ENCODE peak calls at places on chromosomes 16 and 17, in eight cellular contexts. One of them, this sample, is unnamed.

GRCh38 chr16:29993191-29993902 is 2.1 kb downstream of the HIRIP3 start:
- DNase-seq in mammary epithelial cell: no peak
- DNase-seq in HL-60: no peak
- DNase-seq in WTC11: no peak
- DNase-seq in uterus: no peak
- DNase-seq in AG04449: no peak
- DNase-seq in ascending aorta: no peak
- DNase-seq in BJ: no peak
- DNase-seq in this sample: no peak

GRCh38 chr17:4573682-4574081 is 10.6 kb upstream of the SMTNL2 start:
- DNase-seq in WTC11: no peak
- DNase-seq in BJ: no peak
- DNase-seq in uterus: no peak
- DNase-seq in mammary epithelial cell: peak; percentile 67
- DNase-seq in HL-60: no peak
- DNase-seq in AG04449: no peak
- DNase-seq in ascending aorta: no peak
- DNase-seq in this sample: no peak

GRCh38 chr16:68399456-68399855 is 48.9 kb downstream of the SMPD3 start:
- DNase-seq in WTC11: no peak
- DNase-seq in HL-60: no peak
- DNase-seq in ascending aorta: no peak
- DNase-seq in uterus: no peak
- DNase-seq in mammary epithelial cell: no peak
- DNase-seq in BJ: no peak
- DNase-seq in AG04449: no peak
- DNase-seq in this sample: no peak

GRCh38 chr17:199195-199604 is 17.8 kb upstream of the DOC2B start:
- DNase-seq in AG04449: peak; percentile 2
- DNase-seq in HL-60: no peak
- DNase-seq in WTC11: no peak
- DNase-seq in BJ: no peak
- DNase-seq in ascending aorta: no peak
- DNase-seq in uterus: no peak
- DNase-seq in mammary epithelial cell: no peak
- DNase-seq in this sample: no peak

GRCh38 chr16:69561901-69562300 is 3.9 kb upstream of the NFAT5 start:
- DNase-seq in AG04449: no peak
- DNase-seq in uterus: no peak
- DNase-seq in BJ: no peak
- DNase-seq in WTC11: no peak
- DNase-seq in HL-60: no peak
- DNase-seq in ascending aorta: no peak
- DNase-seq in mammary epithelial cell: no peak
- DNase-seq in this sample: no peak

GRCh38 chr16:88941051-88941932 is 35.7 kb downstream of the CBFA2T3 start:
- DNase-seq in BJ: no peak
- DNase-seq in WTC11: no peak
- DNase-seq in AG04449: no peak
- DNase-seq in HL-60: no peak
- DNase-seq in uterus: no peak
- DNase-seq in ascending aorta: no peak
- DNase-seq in mammary epithelial cell: no peak
- DNase-seq in this sample: peak; percentile 66

GRCh38 chr16:6725634-6726331 is 606.9 kb upstream of the RBFOX1 start:
- DNase-seq in mammary epithelial cell: no peak
- DNase-seq in ascending aorta: no peak
- DNase-seq in HL-60: no peak
- DNase-seq in BJ: no peak
- DNase-seq in AG04449: no peak
- DNase-seq in uterus: no peak
- DNase-seq in WTC11: no peak
- DNase-seq in this sample: no peak

GRCh38 chr17:17778308-17779014 is 58.3 kb downstream of the SREBF1 start:
- DNase-seq in mammary epithelial cell: no peak
- DNase-seq in HL-60: no peak
- DNase-seq in ascending aorta: no peak
- DNase-seq in BJ: no peak
- DNase-seq in uterus: peak; percentile 92
- DNase-seq in WTC11: no peak
- DNase-seq in AG04449: no peak
- DNase-seq in this sample: no peak

GRCh38 chr17:16652847-16653366 is 743 bp downstream of the ZNF624 start:
- DNase-seq in WTC11: no peak
- DNase-seq in uterus: no peak
- DNase-seq in BJ: no peak
- DNase-seq in HL-60: peak; percentile 0
- DNase-seq in mammary epithelial cell: no peak
- DNase-seq in AG04449: no peak
- DNase-seq in ascending aorta: no peak
- DNase-seq in this sample: no peak

GRCh38 chr17:35068249-35068648 is 4.7 kb upstream of the RFFL start:
- DNase-seq in mammary epithelial cell: no peak
- DNase-seq in uterus: no peak
- DNase-seq in AG04449: no peak
- DNase-seq in ascending aorta: no peak
- DNase-seq in BJ: no peak
- DNase-seq in HL-60: no peak
- DNase-seq in WTC11: no peak
- DNase-seq in this sample: no peak

GRCh38 chr17:35065880-35066279 is 2.4 kb upstream of the RFFL start:
- DNase-seq in AG04449: no peak
- DNase-seq in ascending aorta: no peak
- DNase-seq in mammary epithelial cell: no peak
- DNase-seq in WTC11: no peak
- DNase-seq in HL-60: no peak
- DNase-seq in uterus: no peak
- DNase-seq in BJ: no peak
- DNase-seq in this sample: no peak

GRCh38 chr17:35069311-35069710 is 5.8 kb upstream of the RFFL start:
- DNase-seq in WTC11: no peak
- DNase-seq in mammary epithelial cell: no peak
- DNase-seq in HL-60: no peak
- DNase-seq in uterus: no peak
- DNase-seq in BJ: no peak
- DNase-seq in AG04449: no peak
- DNase-seq in ascending aorta: no peak
- DNase-seq in this sample: no peak

GRCh38 chr17:35062284-35062683 is 1.2 kb downstream of the RFFL start:
- DNase-seq in AG04449: no peak
- DNase-seq in ascending aorta: no peak
- DNase-seq in HL-60: no peak
- DNase-seq in mammary epithelial cell: no peak
- DNase-seq in uterus: no peak
- DNase-seq in BJ: no peak
- DNase-seq in WTC11: no peak
- DNase-seq in this sample: no peak

DNA sequence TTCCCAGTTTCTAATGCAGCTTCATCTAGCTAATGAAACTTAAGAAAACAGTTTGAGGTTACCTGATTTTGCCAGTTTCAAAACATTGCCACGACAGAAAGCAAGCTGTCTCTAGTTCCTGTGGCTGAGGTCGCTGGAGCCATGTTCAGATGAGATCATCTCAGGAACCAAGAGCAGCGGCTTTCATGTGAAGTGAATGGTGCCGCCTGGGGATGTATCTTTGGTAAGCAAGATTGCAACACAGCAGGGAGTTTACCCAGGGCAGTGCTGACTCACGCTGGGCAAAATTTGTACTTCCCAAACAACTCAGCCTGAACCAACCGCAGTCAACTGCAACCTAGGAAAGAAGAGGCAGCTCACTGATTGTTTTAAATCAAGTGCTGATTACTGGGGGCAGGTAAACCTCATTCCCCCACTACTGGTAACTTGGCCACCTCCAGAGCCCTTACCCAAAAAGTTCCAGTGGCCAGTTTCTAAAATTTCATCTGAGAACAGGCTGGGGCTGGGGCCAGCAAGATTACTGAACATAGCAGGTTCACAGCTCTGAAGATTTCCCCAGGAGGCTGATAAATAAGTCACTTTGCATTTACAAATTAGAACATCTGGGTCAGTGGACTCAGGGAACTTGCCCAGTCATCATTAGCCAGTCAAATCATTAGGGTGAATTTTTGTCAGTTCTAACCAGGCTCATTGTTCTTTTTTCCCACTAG is at the start of gene RFFL:
- DNase-seq in BJ: peak; percentile 92
- DNase-seq in WTC11: peak; percentile 78
- DNase-seq in HL-60: peak; percentile 99
- DNase-seq in AG04449: peak; percentile 89
- DNase-seq in mammary epithelial cell: peak; percentile 100
- DNase-seq in uterus: peak; percentile 78
- DNase-seq in ascending aorta: peak; percentile 95
- DNase-seq in this sample: peak; percentile 54
- TF ChIP-seq CTCF in BJ: peak; percentile 16
- TF ChIP-seq CTCF in WTC11: no peak
- TF ChIP-seq CTCF in HL-60: no peak
- TF ChIP-seq CTCF in AG04449: peak; percentile 16
- TF ChIP-seq CTCF in mammary epithelial cell: no peak
- TF ChIP-seq CTCF in uterus: peak; percentile 43
- TF ChIP-seq CTCF in ascending aorta: no peak
- TF ChIP-seq CTCF in this sample: no peak

DNA sequence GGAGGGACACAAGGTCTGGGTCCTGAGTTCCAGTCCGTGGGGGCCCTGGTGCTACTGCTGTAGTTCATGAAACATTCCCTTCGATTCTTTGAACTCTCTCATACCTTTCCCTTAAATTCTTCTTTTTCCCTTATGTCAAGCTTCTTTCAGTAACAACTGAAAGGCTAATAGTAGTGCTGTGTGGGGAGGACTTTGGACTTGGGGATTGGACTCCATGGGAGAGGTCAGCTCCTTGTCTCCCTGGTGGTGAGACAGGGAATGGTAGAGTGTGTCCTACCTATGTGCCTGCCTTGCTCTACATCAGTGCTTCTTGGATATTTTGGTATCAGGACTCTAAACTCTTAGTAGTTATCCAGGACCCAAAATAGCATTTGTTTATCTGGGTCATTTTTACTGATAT is 628.1 kb downstream of the WWOX start:
- DNase-seq in BJ: no peak
- DNase-seq in mammary epithelial cell: no peak
- DNase-seq in uterus: no peak
- DNase-seq in WTC11: no peak
- DNase-seq in AG04449: no peak
- DNase-seq in HL-60: no peak
- DNase-seq in ascending aorta: no peak
- DNase-seq in this sample: no peak
- TF ChIP-seq CTCF in BJ: no peak
- TF ChIP-seq CTCF in mammary epithelial cell: no peak
- TF ChIP-seq CTCF in uterus: no peak
- TF ChIP-seq CTCF in WTC11: no peak
- TF ChIP-seq CTCF in AG04449: no peak
- TF ChIP-seq CTCF in HL-60: no peak
- TF ChIP-seq CTCF in ascending aorta: no peak
- TF ChIP-seq CTCF in this sample: no peak

DNA sequence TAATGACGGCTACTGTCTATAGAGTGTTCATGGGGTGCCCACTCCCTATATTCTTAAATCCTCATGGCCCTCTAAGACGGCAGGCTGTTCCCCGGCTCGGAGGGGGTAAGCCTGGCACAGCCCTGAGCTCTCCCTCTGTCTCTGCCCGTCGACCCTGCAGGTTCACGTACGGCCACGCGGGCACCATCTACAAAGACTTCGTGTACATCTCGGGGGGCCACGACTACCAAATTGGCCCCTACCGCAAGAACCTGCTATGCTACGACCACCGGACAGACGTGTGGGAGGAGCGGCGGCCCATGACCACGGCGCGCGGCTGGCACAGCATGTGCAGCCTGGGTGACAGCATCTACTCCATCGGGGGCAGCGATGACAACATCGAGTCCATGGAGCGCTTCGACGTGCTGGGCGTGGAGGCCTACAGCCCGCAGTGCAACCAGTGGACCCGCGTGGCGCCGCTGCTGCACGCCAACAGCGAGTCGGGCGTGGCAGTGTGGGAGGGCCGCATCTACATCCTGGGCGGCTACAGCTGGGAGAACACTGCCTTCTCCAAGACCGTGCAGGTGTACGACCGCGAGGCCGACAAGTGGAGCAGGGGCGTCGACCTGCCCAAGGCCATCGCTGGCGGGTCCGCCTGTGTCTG is 13.2 kb downstream of the KLHL36 start:
- DNase-seq in mammary epithelial cell: no peak
- DNase-seq in WTC11: no peak
- DNase-seq in HL-60: no peak
- DNase-seq in BJ: no peak
- DNase-seq in AG04449: no peak
- DNase-seq in uterus: no peak
- DNase-seq in ascending aorta: no peak
- DNase-seq in this sample: no peak
- TF ChIP-seq CTCF in mammary epithelial cell: no peak
- TF ChIP-seq CTCF in WTC11: no peak
- TF ChIP-seq CTCF in HL-60: no peak
- TF ChIP-seq CTCF in BJ: no peak
- TF ChIP-seq CTCF in AG04449: no peak
- TF ChIP-seq CTCF in uterus: no peak
- TF ChIP-seq CTCF in ascending aorta: no peak
- TF ChIP-seq CTCF in this sample: no peak

GRCh38 chr17:33688771-33689170 is 395.7 kb upstream of the ASIC2 start:
- DNase-seq in ascending aorta: no peak
- DNase-seq in mammary epithelial cell: no peak
- DNase-seq in HL-60: no peak
- DNase-seq in AG04449: no peak
- DNase-seq in uterus: no peak
- DNase-seq in BJ: no peak
- DNase-seq in WTC11: no peak
- DNase-seq in this sample: no peak

GRCh38 chr17:33684714-33685113 is 391.6 kb upstream of the ASIC2 start:
- DNase-seq in BJ: no peak
- DNase-seq in WTC11: no peak
- DNase-seq in mammary epithelial cell: no peak
- DNase-seq in ascending aorta: no peak
- DNase-seq in AG04449: no peak
- DNase-seq in HL-60: no peak
- DNase-seq in uterus: no peak
- DNase-seq in this sample: no peak

GRCh38 chr17:33687831-33688230 is 394.7 kb upstream of the ASIC2 start:
- DNase-seq in mammary epithelial cell: no peak
- DNase-seq in ascending aorta: no peak
- DNase-seq in HL-60: no peak
- DNase-seq in AG04449: no peak
- DNase-seq in uterus: no peak
- DNase-seq in BJ: no peak
- DNase-seq in WTC11: no peak
- DNase-seq in this sample: no peak

GRCh38 chr17:33686171-33686570 is 393.1 kb upstream of the ASIC2 start:
- DNase-seq in ascending aorta: no peak
- DNase-seq in WTC11: peak; percentile 62
- DNase-seq in uterus: no peak
- DNase-seq in HL-60: no peak
- DNase-seq in BJ: no peak
- DNase-seq in AG04449: no peak
- DNase-seq in mammary epithelial cell: no peak
- DNase-seq in this sample: no peak

GRCh38 chr17:33689725-33690124 is 396.6 kb upstream of the ASIC2 start:
- DNase-seq in AG04449: no peak
- DNase-seq in HL-60: no peak
- DNase-seq in WTC11: no peak
- DNase-seq in uterus: no peak
- DNase-seq in BJ: no peak
- DNase-seq in ascending aorta: no peak
- DNase-seq in mammary epithelial cell: no peak
- DNase-seq in this sample: no peak
- TF ChIP-seq CTCF in AG04449: no peak
- TF ChIP-seq CTCF in HL-60: no peak
- TF ChIP-seq CTCF in WTC11: no peak
- TF ChIP-seq CTCF in uterus: no peak
- TF ChIP-seq CTCF in BJ: no peak
- TF ChIP-seq CTCF in ascending aorta: no peak
- TF ChIP-seq CTCF in mammary epithelial cell: no peak
- TF ChIP-seq CTCF in this sample: no peak

GRCh38 chr16:74709477-74709877 is 8.8 kb upstream of the MLKL start:
- DNase-seq in AG04449: no peak
- DNase-seq in HL-60: peak; percentile 91
- DNase-seq in ascending aorta: peak; percentile 81
- DNase-seq in WTC11: peak; percentile 87
- DNase-seq in BJ: peak; percentile 15
- DNase-seq in mammary epithelial cell: peak; percentile 73
- DNase-seq in uterus: peak; percentile 74
- DNase-seq in this sample: peak; percentile 69
- TF ChIP-seq CTCF in AG04449: peak; percentile 93
- TF ChIP-seq CTCF in HL-60: peak; percentile 99
- TF ChIP-seq CTCF in ascending aorta: peak; percentile 95
- TF ChIP-seq CTCF in WTC11: peak; percentile 90
- TF ChIP-seq CTCF in BJ: peak; percentile 97
- TF ChIP-seq CTCF in mammary epithelial cell: peak; percentile 97
- TF ChIP-seq CTCF in uterus: peak; percentile 84
- TF ChIP-seq CTCF in this sample: peak; percentile 88